ENCODE peak calls at places on chromosome 15, in four cellular contexts. C, D, N and I are unnamed samples.

GRCh38 chr15:81410318-81410753 is 36.3 kb upstream of the TMC3 start:
- DNase-seq in C (peak), N (no peak), D (peak), I (peak)

GRCh38 chr15:96274698-96275097 is 55.8 kb upstream of the NR2F2 start:
- DNase-seq in C (no peak), N (no peak), D (peak), I (no peak)

GRCh38 chr15:92848852-92849598 is 51.1 kb upstream of the CHD2 start:
- DNase-seq in N (peak), C (no peak), D (peak), I (peak)

GRCh38 chr15:100771745-100772144 is 107.9 kb upstream of the ALDH1A3 start:
- DNase-seq in D (peak), C (no peak), N (no peak), I (no peak)

GRCh38 chr15:62171882-62172281 is 6.8 kb upstream of the C2CD4B start:
- DNase-seq in C (no peak), N (no peak), D (no peak), I (no peak)

GRCh38 chr15:75229191-75230015 is 27.7 kb downstream of the C15orf39 start:
- DNase-seq in C (no peak), D (no peak), N (no peak), I (no peak)

GRCh38 chr15:82599862-82600261 is 47.3 kb downstream of the CPEB1 start:
- DNase-seq in N (no peak), D (no peak), C (no peak), I (no peak)

GRCh38 chr15:56047354-56047753 is 53.9 kb upstream of the NEDD4 start:
- DNase-seq in N (no peak), D (peak), C (no peak), I (no peak)

GRCh38 chr15:44537728-44538240 is 837 bp downstream of the EIF3J start:
- DNase-seq in N (no peak), C (peak), D (peak), I (peak)

GRCh38 chr15:57098896-57099295 is 180.5 kb downstream of the TCF12 start:
- DNase-seq in D (no peak), C (no peak), N (no peak), I (no peak)

GRCh38 chr15:82301296-82302016 is 38.8 kb downstream of the SAXO2 start:
- DNase-seq in D (no peak), C (no peak), N (no peak), I (no peak)

GRCh38 chr15:98164573-98164972 is 204.1 kb downstream of the ARRDC4 start:
- DNase-seq in D (no peak), C (no peak), N (no peak), I (no peak)

GRCh38 chr15:25862469-25863066 is 559 bp downstream of the ATP10A start:
- DNase-seq in C (no peak), D (peak), N (peak), I (no peak)

GRCh38 chr15:101167366-101167790 is 84.5 kb downstream of the CHSY1 start:
- DNase-seq in N (no peak), D (no peak), C (no peak), I (no peak)